ENCODE peak calls at places on chromosome 4, in five cellular contexts. C is psoas muscle, F is breast epithelium, G is heart right ventricle, Q is mammary epithelial cell. R is an unnamed sample.

GRCh38 chr4:94127707-94128328 is 79.8 kb upstream of the SMARCAD1 start:
- DNase-seq in Q (peak), F (no peak), G (no peak), C (no peak), R (no peak)

GRCh38 chr4:6873792-6874461 is 35.7 kb upstream of the TBC1D14 start:
- DNase-seq in Q (peak), C (peak), G (peak), F (peak), R (no peak)

GRCh38 chr4:108926058-108926457 is 163.2 kb upstream of the ETNPPL start:
- DNase-seq in F (no peak), G (no peak), Q (no peak), C (no peak), R (no peak)

GRCh38 chr4:107058828-107059227 is 22.7 kb upstream of the DKK2 start:
- DNase-seq in Q (no peak), F (no peak), G (no peak), C (no peak), R (no peak)

GRCh38 chr4:90419124-90419711 is 292.0 kb downstream of the CCSER1 start:
- DNase-seq in C (no peak), F (no peak), G (no peak), Q (peak), R (no peak)

GRCh38 chr4:48262926-48263325 is 6.7 kb downstream of the TEC start:
- DNase-seq in Q (no peak), F (no peak), C (no peak), G (peak), R (no peak)

GRCh38 chr4:173257732-173258717 is 76.1 kb downstream of the HMGB2 start:
- DNase-seq in G (peak), F (peak), Q (peak), C (peak), R (no peak)

GRCh38 chr4:10079256-10079655 is 37.3 kb downstream of the WDR1 start:
- DNase-seq in C (no peak), F (no peak), Q (no peak), G (no peak), R (no peak)

GRCh38 chr4:152485726-152486276 is 50.1 kb downstream of the FBXW7 start:
- DNase-seq in F (no peak), G (no peak), C (no peak), Q (peak), R (peak)

GRCh38 chr4:37453004-37453360 is 208.4 kb downstream of the NWD2 start:
- DNase-seq in G (peak), Q (peak), C (no peak), F (peak), R (peak)

GRCh38 chr4:174657472-174657871 is 135.2 kb upstream of the HPGD start:
- DNase-seq in C (no peak), F (no peak), Q (no peak), G (no peak), R (no peak)

GRCh38 chr4:155263480-155263879 is 55.0 kb downstream of the NPY2R start:
- DNase-seq in C (no peak), G (no peak), Q (no peak), F (no peak), R (no peak)

GRCh38 chr4:138535316-138535715 is 293.2 kb upstream of the SLC7A11 start:
- DNase-seq in C (no peak), Q (no peak), G (no peak), F (no peak), R (no peak)

GRCh38 chr4:160142579-160142978 is 1039.7 kb downstream of the RAPGEF2 start:
- DNase-seq in F (no peak), G (no peak), C (no peak), Q (no peak), R (no peak)

GRCh38 chr4:7089211-7089964 is 21.5 kb upstream of the GRPEL1 start:
- DNase-seq in G (no peak), F (no peak), C (no peak), Q (no peak), R (no peak)

GRCh38 chr4:41719417-41719816 is 29.1 kb downstream of the PHOX2B start:
- DNase-seq in Q (peak), G (no peak), F (no peak), C (no peak), R (no peak)

GRCh38 chr4:74873545-74874295 is 59.2 kb upstream of the PARM1 start:
- DNase-seq in G (no peak), C (no peak), F (no peak), Q (no peak), R (no peak)

GRCh38 chr4:88661724-88662123 is 35.9 kb downstream of the NAP1L5 start:
- DNase-seq in C (no peak), Q (peak), F (no peak), G (no peak), R (peak)

GRCh38 chr4:142406051-142406549 is 440.0 kb downstream of the INPP4B start:
- DNase-seq in C (no peak), F (no peak), G (no peak), Q (peak), R (no peak)

GRCh38 chr4:4637710-4638109 is 95.9 kb upstream of the STX18 start:
- DNase-seq in G (no peak), Q (no peak), F (no peak), C (no peak), R (peak)

GRCh38 chr4:82969414-82969813 is 41.2 kb downstream of the LIN54 start:
- DNase-seq in Q (no peak), C (no peak), F (no peak), G (no peak), R (no peak)

GRCh38 chr4:158094413-158095110 is 78.3 kb downstream of the GASK1B start:
- DNase-seq in Q (peak), F (peak), G (no peak), C (peak), R (peak)

GRCh38 chr4:75995727-75996126 is 5.0 kb upstream of the SDAD1 start:
- DNase-seq in G (no peak), F (no peak), Q (peak), C (no peak), R (no peak)

GRCh38 chr4:45345551-45345950 is 619.2 kb upstream of the GNPDA2 start:
- DNase-seq in F (no peak), C (no peak), G (no peak), Q (no peak), R (no peak)

GRCh38 chr4:114839986-114840385 is 241.4 kb downstream of the UGT8 start:
- DNase-seq in C (no peak), G (no peak), Q (no peak), F (no peak), R (no peak)

GRCh38 chr4:149280886-149281285 is 534.8 kb downstream of the IQCM start:
- DNase-seq in G (no peak), Q (no peak), F (no peak), C (no peak), R (no peak)

GRCh38 chr4:22661443-22661842 is 31.3 kb upstream of the GBA3 start:
- DNase-seq in F (peak), G (no peak), C (no peak), Q (peak), R (no peak)

GRCh38 chr4:183540498-183540953 is 35.7 kb downstream of the ING2 start:
- DNase-seq in C (no peak), G (no peak), Q (no peak), F (no peak), R (no peak)

GRCh38 chr4:33709247-33709646 is 2535.1 kb downstream of the ARAP2 start:
- DNase-seq in C (no peak), G (no peak), F (no peak), Q (peak), R (peak)

GRCh38 chr4:103136671-103137445 is 37.2 kb upstream of the BDH2 start:
- DNase-seq in G (no peak), C (no peak), Q (no peak), F (no peak), R (peak)

GRCh38 chr4:180950377-180950776 is 1292.8 kb upstream of the TENM3 start:
- DNase-seq in Q (peak), G (no peak), C (no peak), F (no peak), R (no peak)

GRCh38 chr4:158042591-158043030 is 130.2 kb downstream of the GASK1B start:
- DNase-seq in C (no peak), F (no peak), G (no peak), Q (peak), R (no peak)

GRCh38 chr4:147950840-147951239 is 219.0 kb downstream of the ARHGAP10 start:
- DNase-seq in F (no peak), Q (no peak), G (no peak), C (no peak), R (no peak)

GRCh38 chr4:85967872-85968271 is 392.0 kb downstream of the MAPK10 start:
- DNase-seq in F (no peak), G (no peak), Q (no peak), C (no peak), R (no peak)

GRCh38 chr4:78360466-78360865 is 191.1 kb upstream of the ANXA3 start:
- DNase-seq in F (no peak), C (no peak), G (no peak), Q (no peak), R (no peak)

GRCh38 chr4:176321589-176321988 is 1.8 kb downstream of the SPCS3 start:
- DNase-seq in G (no peak), Q (no peak), F (no peak), C (no peak), R (no peak)
- H3K27ac ChIP-seq in G (no peak), Q (peak), F (peak), C (peak), R (no peak)

DNA sequence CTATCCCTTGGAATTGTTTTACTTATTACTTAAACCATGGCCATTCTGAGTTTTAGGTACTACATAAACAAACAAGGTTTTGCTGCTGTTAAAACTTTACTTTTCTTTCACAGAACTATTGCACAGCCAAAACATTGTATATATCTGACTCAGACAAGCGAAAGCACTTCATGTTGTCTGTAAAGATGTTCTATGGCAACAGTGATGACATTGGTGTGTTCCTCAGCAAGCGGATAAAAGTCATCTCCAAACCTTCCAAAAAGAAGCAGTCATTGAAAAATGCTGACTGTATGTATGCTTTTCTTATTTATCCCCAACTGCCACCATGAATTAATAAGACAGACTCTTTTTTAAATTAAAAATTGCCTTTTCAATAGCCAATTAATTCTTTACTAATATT is 69.8 kb downstream of the CCKAR start:
- DNase-seq in F (no peak), G (no peak), C (no peak), Q (no peak), R (no peak)
- H3K27ac ChIP-seq in F (no peak), G (no peak), C (peak), Q (no peak), R (no peak)

DNA sequence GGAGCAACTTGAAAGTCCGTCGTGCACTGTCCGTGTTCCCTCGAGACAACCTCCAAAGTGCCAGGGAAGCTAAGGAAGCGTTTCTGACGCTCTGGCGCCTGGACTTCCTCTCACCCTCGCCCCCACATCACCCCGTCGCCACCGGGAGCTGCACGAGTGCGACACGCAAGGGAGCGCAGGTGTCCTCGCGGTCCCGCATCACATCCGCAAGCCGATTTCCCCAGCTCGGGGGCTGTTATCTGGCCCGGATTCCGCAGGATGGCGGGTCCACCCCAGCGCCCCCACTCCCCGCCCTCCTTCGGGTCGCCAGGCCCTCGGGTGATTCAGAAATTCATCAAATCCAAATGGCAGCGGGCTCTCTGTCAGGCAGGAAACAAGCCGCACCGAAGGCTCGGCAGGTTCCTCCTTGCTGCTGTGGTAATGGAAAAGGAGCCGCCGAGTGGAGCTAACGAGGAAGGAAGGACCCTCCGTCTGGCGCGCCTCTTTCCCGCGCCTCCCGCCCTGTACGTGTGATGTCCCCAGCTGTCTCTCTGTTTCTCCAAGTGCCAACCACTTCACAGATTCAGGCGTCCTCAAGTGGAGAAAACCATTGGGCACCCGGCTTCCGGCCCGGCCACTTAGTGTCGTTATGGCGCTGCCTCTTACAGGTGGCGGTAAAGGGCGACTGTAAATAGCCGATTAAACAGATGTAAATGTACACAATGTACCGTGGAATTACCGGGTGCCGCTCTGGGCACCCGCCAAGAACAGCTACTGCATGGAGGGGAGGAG is 901 bp upstream of the SETD7 start:
- DNase-seq in Q (peak), G (peak), C (peak), F (peak), R (no peak)
- H3K27ac ChIP-seq in Q (no peak), G (peak), C (peak), F (peak), R (peak)

GRCh38 chr4:40515398-40516293 is 114.0 kb downstream of the RBM47 start:
- DNase-seq in Q (no peak), C (peak), F (no peak), G (no peak), R (no peak)
- H3K27ac ChIP-seq in Q (no peak), C (no peak), F (peak), G (no peak), R (peak)

GRCh38 chr4:87270825-87271224 is 50.4 kb upstream of the KLHL8 start:
- DNase-seq in Q (no peak), C (no peak), G (no peak), F (no peak), R (no peak)
- H3K27ac ChIP-seq in Q (no peak), C (no peak), G (no peak), F (no peak), R (no peak)

GRCh38 chr4:153676491-153676890 is 7.6 kb upstream of the TLR2 start:
- DNase-seq in C (no peak), Q (peak), F (no peak), G (no peak), R (no peak)
- H3K27ac ChIP-seq in C (no peak), Q (peak), F (no peak), G (no peak), R (peak)

GRCh38 chr4:766152-766515 is 59.8 kb downstream of the CPLX1 start:
- DNase-seq in F (no peak), C (peak), Q (peak), G (no peak), R (peak)
- H3K27ac ChIP-seq in F (no peak), C (no peak), Q (no peak), G (no peak), R (peak)

GRCh38 chr4:125704726-125705125 is 390.0 kb downstream of the FAT4 start:
- DNase-seq in C (no peak), Q (no peak), F (no peak), G (no peak), R (no peak)
- H3K27ac ChIP-seq in C (no peak), Q (no peak), F (no peak), G (no peak), R (no peak)

GRCh38 chr4:184596617-184597185 is 52.5 kb downstream of the CASP3 start:
- DNase-seq in Q (no peak), C (no peak), F (no peak), G (no peak), R (no peak)
- H3K27ac ChIP-seq in Q (no peak), C (no peak), F (no peak), G (no peak), R (no peak)